ENCODE peak calls at places on chromosome 14, in eight cellular contexts. Z is NCI-H345; H is GDM1; B is RPMI8226; K is CMK; D is activated T-helper 9 cell treated with anti-CD3 and anti-CD28 coated beads, Interleukin-2, amount 50 U/mL, for 16 hours; A is NCI-H774; Q is ELR. J is an unnamed sample.

GRCh38 chr14:33567003-33567735 is 383.7 kb downstream of the EGLN3 start:
- DNase-seq in D (no peak), Q (no peak), Z (no peak), A (no peak), H (no peak), K (no peak), B (no peak), J (no peak)

GRCh38 chr14:48690349-48690748 is 895.8 kb downstream of the RPS29 start:
- DNase-seq in H (no peak), Z (no peak), K (no peak), Q (no peak), D (no peak), B (no peak), A (no peak), J (no peak)

GRCh38 chr14:104383088-104383805 is 196.3 kb upstream of the C14orf180 start:
- DNase-seq in D (no peak), A (no peak), K (no peak), Z (peak), H (no peak), B (no peak), Q (no peak), J (no peak)

GRCh38 chr14:90274808-90275454 is 18.6 kb downstream of the PSMC1 start:
- DNase-seq in A (no peak), B (no peak), Q (peak), D (no peak), K (no peak), Z (no peak), H (no peak), J (no peak)

GRCh38 chr14:80944861-80945617 is 3.5 kb upstream of the CEP128 start:
- DNase-seq in Q (peak), Z (no peak), A (no peak), K (no peak), B (no peak), D (no peak), H (no peak), J (no peak)

GRCh38 chr14:35384386-35385041 is 20.0 kb downstream of the NFKBIA start:
- DNase-seq in H (no peak), Z (no peak), Q (peak), D (no peak), B (no peak), K (no peak), A (no peak), J (no peak)

GRCh38 chr14:79749051-79749450 is 462.3 kb downstream of the DIO2 start:
- DNase-seq in B (no peak), K (no peak), A (no peak), Z (peak), D (no peak), H (no peak), Q (no peak), J (no peak)

GRCh38 chr14:37622231-37622923 is 26.9 kb downstream of the TTC6 start:
- DNase-seq in Q (no peak), A (no peak), K (no peak), H (no peak), D (no peak), B (no peak), Z (no peak), J (no peak)

GRCh38 chr14:30283822-30284446 is 275.0 kb upstream of the G2E3 start:
- DNase-seq in K (no peak), A (no peak), H (no peak), B (peak), Z (no peak), D (no peak), Q (peak), J (no peak)

GRCh38 chr14:105883066-105884005 is 357.0 kb downstream of the TMEM121 start:
- DNase-seq in K (no peak), B (no peak), H (no peak), A (no peak), Z (no peak), Q (no peak), D (no peak), J (no peak)

GRCh38 chr14:80901260-80901659 is 40.3 kb downstream of the CEP128 start:
- DNase-seq in H (no peak), B (no peak), D (no peak), K (no peak), A (no peak), Z (no peak), Q (no peak), J (no peak)

GRCh38 chr14:91947196-91948184 is at the start of gene FBLN5:
- DNase-seq in K (no peak), Z (no peak), D (peak), Q (peak), H (no peak), B (no peak), A (no peak), J (no peak)

GRCh38 chr14:101830271-101830670 is 68.8 kb downstream of the PPP2R5C start:
- DNase-seq in H (no peak), A (no peak), Z (no peak), B (no peak), K (no peak), D (no peak), Q (no peak), J (no peak)

GRCh38 chr14:61462566-61463195 is 141.3 kb downstream of the PRKCH start:
- DNase-seq in K (no peak), Q (peak), A (no peak), Z (peak), B (peak), D (no peak), H (no peak), J (no peak)

GRCh38 chr14:87866116-87866515 is 126.9 kb downstream of the GALC start:
- DNase-seq in H (no peak), K (no peak), Z (no peak), B (no peak), Q (no peak), A (no peak), D (no peak), J (no peak)

GRCh38 chr14:105458010-105458409 is 16.6 kb upstream of the CRIP2 start:
- DNase-seq in Q (no peak), H (no peak), K (no peak), Z (no peak), D (no peak), B (no peak), A (no peak), J (no peak)

GRCh38 chr14:33357225-33358010 is 418.7 kb downstream of the NPAS3 start:
- DNase-seq in D (no peak), Q (no peak), B (peak), A (peak), H (no peak), Z (peak), K (no peak), J (no peak)

GRCh38 chr14:72752034-72752412 is 141.9 kb downstream of the DPF3 start:
- DNase-seq in Q (no peak), D (no peak), K (no peak), Z (no peak), A (no peak), H (no peak), B (no peak), J (no peak)

GRCh38 chr14:88551936-88552565 is 2.8 kb downstream of the PTPN21 start:
- DNase-seq in Q (peak), B (no peak), Z (no peak), H (no peak), A (no peak), D (no peak), K (no peak), J (no peak)

GRCh38 chr14:24695265-24696241 is 61.6 kb upstream of the GZMB start:
- DNase-seq in A (no peak), Q (no peak), Z (no peak), K (no peak), B (no peak), H (peak), D (no peak), J (no peak)

GRCh38 chr14:81062816-81063215 is 107.4 kb downstream of the TSHR start:
- DNase-seq in D (no peak), K (no peak), Z (peak), Q (peak), A (no peak), H (peak), B (peak), J (no peak)

GRCh38 chr14:31930493-31931225 is 146.4 kb upstream of the ARHGAP5 start:
- DNase-seq in A (no peak), H (no peak), Z (no peak), Q (peak), B (no peak), K (no peak), D (no peak), J (no peak)

GRCh38 chr14:23130875-23131274 is 11.8 kb upstream of the CEBPE start:
- DNase-seq in H (no peak), Q (no peak), B (peak), K (no peak), A (no peak), Z (no peak), D (no peak), J (no peak)

GRCh38 chr14:89504602-89505320 is 87.7 kb upstream of the FOXN3 start:
- DNase-seq in D (no peak), B (no peak), H (peak), Z (no peak), K (peak), Q (peak), A (no peak), J (no peak)

GRCh38 chr14:68547305-68548193 is 245.3 kb downstream of the ZFP36L1 start:
- DNase-seq in Q (peak), H (no peak), B (no peak), K (no peak), D (no peak), A (no peak), Z (no peak), J (no peak)

GRCh38 chr14:65346895-65347294 is 65.6 kb upstream of the FUT8 start:
- DNase-seq in Q (no peak), D (no peak), H (no peak), B (peak), K (no peak), Z (no peak), A (no peak), J (no peak)

GRCh38 chr14:75433631-75434556 is 6.1 kb downstream of the JDP2 start:
- DNase-seq in H (no peak), D (no peak), B (no peak), Z (no peak), A (no peak), Q (no peak), K (no peak), J (no peak)

GRCh38 chr14:75985618-75986438 is at the start of gene IFT43:
- DNase-seq in A (peak), K (no peak), Z (peak), Q (peak), H (peak), B (peak), D (peak), J (no peak)

GRCh38 chr14:68397827-68398226 is 395.0 kb downstream of the ZFP36L1 start:
- DNase-seq in D (no peak), Z (no peak), B (no peak), K (no peak), H (no peak), A (no peak), Q (peak), J (no peak)